ENCODE peak calls at places on chromosomes 4 and X, in nine cellular contexts. U, O, L, T, C, N, F, B and X are unnamed samples.

GRCh38 chrX:98627645-98628044 is 1743.9 kb downstream of the RPA4 start:
- DNase-seq in U (no peak), O (no peak), L (no peak), T (no peak), C (no peak), N (no peak), F (no peak), B (no peak), X (no peak)

GRCh38 chr4:151204925-151205524 is 71.9 kb upstream of the PRSS48 start:
- DNase-seq in U (no peak), O (no peak), L (no peak), T (peak; percentile 86), C (no peak), N (no peak), F (no peak), B (no peak), X (no peak)

GRCh38 chr4:126395661-126396060 is 1080.9 kb downstream of the FAT4 start:
- DNase-seq in U (no peak), O (peak; percentile 45), L (no peak), T (peak; percentile 19), C (no peak), N (no peak), F (no peak), B (no peak), X (no peak)

GRCh38 chr4:8701101-8702019 is 108.8 kb downstream of the CPZ start:
- DNase-seq in U (no peak), O (no peak), L (no peak), T (no peak), C (no peak), N (no peak), F (no peak), B (no peak), X (no peak)

GRCh38 chr4:15906024-15906443 is 32.5 kb downstream of the FGFBP1 start:
- DNase-seq in U (peak; percentile 85), O (peak; percentile 75), L (no peak), T (no peak), C (peak; percentile 62), N (no peak), F (no peak), B (peak; percentile 18), X (no peak)

GRCh38 chrX:150236304-150236703 is 126.8 kb upstream of the MAMLD1 start:
- DNase-seq in U (no peak), O (peak; percentile 53), L (no peak), T (no peak), C (no peak), N (no peak), F (no peak), B (no peak), X (no peak)

GRCh38 chrX:71143508-71143907 is 1.1 kb upstream of the NLGN3 start:
- DNase-seq in U (no peak), O (peak; percentile 23), L (no peak), T (peak; percentile 30), C (no peak), N (no peak), F (no peak), B (peak; percentile 29), X (no peak)

GRCh38 chrX:109889289-109890006 is 113.5 kb upstream of the TMEM164 start:
- DNase-seq in U (no peak), O (peak; percentile 29), L (no peak), T (peak; percentile 52), C (no peak), N (no peak), F (no peak), B (no peak), X (no peak)

GRCh38 chr4:86685401-86685800 is 91.3 kb downstream of the PTPN13 start:
- DNase-seq in U (no peak), O (peak; percentile 6), L (no peak), T (peak; percentile 79), C (no peak), N (no peak), F (no peak), B (no peak), X (no peak)

GRCh38 chr4:144514736-144515135 is 131.2 kb upstream of the HHIP start:
- DNase-seq in U (no peak), O (no peak), L (no peak), T (no peak), C (no peak), N (no peak), F (no peak), B (no peak), X (no peak)

GRCh38 chr4:112234952-112235609 is 3.5 kb downstream of the AP1AR start:
- DNase-seq in U (peak; percentile 46), O (peak; percentile 83), L (peak; percentile 52), T (peak; percentile 93), C (no peak), N (peak; percentile 31), F (peak; percentile 70), B (no peak), X (peak; percentile 58)

GRCh38 chrX:129039176-129039575 is 484.1 kb downstream of the SMARCA1 start:
- DNase-seq in U (no peak), O (no peak), L (no peak), T (no peak), C (no peak), N (no peak), F (no peak), B (no peak), X (no peak)

GRCh38 chr4:58723954-58724353 is 1613.8 kb upstream of the IGFBP7 start:
- DNase-seq in U (no peak), O (no peak), L (no peak), T (no peak), C (no peak), N (no peak), F (no peak), B (no peak), X (no peak)

GRCh38 chrX:23554304-23554703 is 113.0 kb upstream of the PRDX4 start:
- DNase-seq in U (peak; percentile 4), O (peak; percentile 49), L (peak; percentile 4), T (peak; percentile 75), C (no peak), N (no peak), F (no peak), B (no peak), X (peak; percentile 9)

GRCh38 chrX:23557070-23557469 is 110.2 kb upstream of the PRDX4 start:
- DNase-seq in U (no peak), O (peak; percentile 32), L (no peak), T (peak; percentile 29), C (no peak), N (no peak), F (no peak), B (no peak), X (no peak)

GRCh38 chrX:23559975-23560374 is 107.3 kb upstream of the PRDX4 start:
- DNase-seq in U (no peak), O (no peak), L (no peak), T (no peak), C (no peak), N (no peak), F (no peak), B (no peak), X (no peak)
- TF ChIP-seq CTCF in U (no peak), O (no peak), L (no peak), T (no peak), C (no peak), N (no peak), F (no peak), B (no peak), X (no peak)

GRCh38 chrX:114073926-114074325 is 510.0 kb upstream of the HTR2C start:
- DNase-seq in U (no peak), O (no peak), L (no peak), T (no peak), C (no peak), N (no peak), F (no peak), B (no peak), X (no peak)

GRCh38 chrX:114077773-114078172 is 506.1 kb upstream of the HTR2C start:
- DNase-seq in U (no peak), O (no peak), L (no peak), T (no peak), C (no peak), N (no peak), F (no peak), B (no peak), X (no peak)

GRCh38 chrX:114071412-114071811 is 512.5 kb upstream of the HTR2C start:
- DNase-seq in U (no peak), O (no peak), L (no peak), T (no peak), C (no peak), N (no peak), F (no peak), B (no peak), X (no peak)

GRCh38 chrX:114075073-114075673 is 508.7 kb upstream of the HTR2C start:
- DNase-seq in U (no peak), O (no peak), L (no peak), T (peak; percentile 0), C (no peak), N (no peak), F (no peak), B (no peak), X (no peak)
- TF ChIP-seq CTCF in U (peak; percentile 36), O (no peak), L (no peak), T (no peak), C (peak; percentile 23), N (no peak), F (no peak), B (no peak), X (no peak)

GRCh38 chr4:47368211-47368610 is 95.3 kb downstream of the COMMD8 start:
- DNase-seq in U (no peak), O (no peak), L (no peak), T (no peak), C (no peak), N (no peak), F (no peak), B (no peak), X (no peak)

GRCh38 chr4:47372561-47372960 is 90.9 kb downstream of the COMMD8 start:
- DNase-seq in U (no peak), O (peak; percentile 11), L (no peak), T (peak; percentile 32), C (no peak), N (no peak), F (no peak), B (no peak), X (no peak)

GRCh38 chr4:47373174-47373573 is 90.3 kb downstream of the COMMD8 start:
- DNase-seq in U (no peak), O (no peak), L (peak; percentile 31), T (no peak), C (no peak), N (no peak), F (no peak), B (no peak), X (peak; percentile 19)

GRCh38 chr4:47374477-47374876 is 89.0 kb downstream of the COMMD8 start:
- DNase-seq in U (no peak), O (peak; percentile 40), L (no peak), T (peak; percentile 14), C (no peak), N (no peak), F (no peak), B (no peak), X (no peak)

DNA sequence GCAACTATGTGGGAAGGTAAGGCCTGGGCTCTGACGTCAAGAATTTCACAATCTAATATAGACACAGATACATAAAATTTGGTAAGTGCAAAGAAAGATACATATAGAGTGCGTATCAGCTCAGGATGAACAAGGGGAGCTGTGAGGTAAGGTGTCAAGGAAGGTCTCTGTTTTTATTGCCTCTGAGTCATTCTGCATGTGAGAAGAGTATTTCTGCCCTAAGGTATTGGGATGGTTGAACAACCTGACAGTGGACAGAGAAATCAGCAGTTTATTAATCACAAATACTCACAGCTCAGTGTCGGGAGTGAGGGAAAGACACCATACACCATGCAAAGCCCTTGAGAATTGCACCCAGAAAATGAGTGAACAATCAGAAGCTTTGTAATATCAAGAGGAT is 89.8 kb downstream of the COMMD8 start:
- DNase-seq in U (no peak), O (no peak), L (no peak), T (no peak), C (no peak), N (no peak), F (no peak), B (no peak), X (no peak)
- TF ChIP-seq CTCF in U (no peak), O (no peak), L (no peak), T (no peak), C (no peak), N (no peak), F (no peak), B (no peak), X (no peak)

GRCh38 chrX:685120-686032 is 54.8 kb downstream of the SHOX start:
- DNase-seq in U (no peak), O (no peak), L (no peak), T (no peak), C (no peak), N (no peak), F (no peak), B (no peak), X (no peak)
- TF ChIP-seq CTCF in U (no peak), O (no peak), L (no peak), T (no peak), C (no peak), N (no peak), F (no peak), B (no peak), X (no peak)